ENCODE peak calls at places on chromosomes 2 and 18, in ten cellular contexts. J is mucosa of gallbladder, U is RPMI8226, S is small intestine, Z is Kasumi-1, X is NCI-H1048, A is Ammon's horn, T is psoas muscle, F is mesenteric fat pad, L is AG08396. P is an unnamed sample.

GRCh38 chr2:190367091-190367490 is 23.7 kb downstream of the INPP1 start:
- DNase-seq in J (no peak), U (no peak), S (no peak), Z (no peak), X (no peak), A (no peak), T (no peak), F (no peak), L (no peak), P (no peak)

GRCh38 chr2:222750533-222750932 is 79.1 kb downstream of the MOGAT1 start:
- DNase-seq in J (no peak), U (no peak), S (no peak), Z (no peak), X (no peak), A (no peak), T (no peak), F (no peak), L (no peak), P (no peak)

GRCh38 chr2:127137225-127137624 is 30.3 kb upstream of the BIN1 start:
- DNase-seq in J (no peak), U (no peak), S (no peak), Z (no peak), X (no peak), A (no peak), T (no peak), F (no peak), L (no peak), P (no peak)

GRCh38 chr2:28527196-28527595 is 31.3 kb downstream of the PLB1 start:
- DNase-seq in J (no peak), U (no peak), S (no peak), Z (no peak), X (no peak), A (no peak), T (no peak), F (no peak), L (no peak), P (no peak)

GRCh38 chr18:10101293-10101701 is 187.5 kb downstream of the VAPA start:
- DNase-seq in J (no peak), U (no peak), S (no peak), Z (no peak), X (no peak), A (no peak), T (peak; percentile 64), F (no peak), L (no peak), P (no peak)

GRCh38 chr2:164574931-164575330 is 46.4 kb downstream of the GRB14 start:
- DNase-seq in J (no peak), U (no peak), S (no peak), Z (no peak), X (no peak), A (no peak), T (no peak), F (no peak), L (no peak), P (no peak)

GRCh38 chr2:60961457-60961856 is 56.1 kb upstream of the PEX13 start:
- DNase-seq in J (no peak), U (no peak), S (no peak), Z (no peak), X (no peak), A (no peak), T (no peak), F (no peak), L (peak; percentile 25), P (no peak)

GRCh38 chr18:21663615-21664014 is 41.0 kb downstream of the ABHD3 start:
- DNase-seq in J (no peak), U (no peak), S (no peak), Z (no peak), X (no peak), A (no peak), T (peak; percentile 69), F (no peak), L (no peak), P (no peak)

GRCh38 chr2:190916829-190917228 is 36.2 kb downstream of the GLS start:
- DNase-seq in J (no peak), U (no peak), S (no peak), Z (no peak), X (no peak), A (no peak), T (no peak), F (no peak), L (no peak), P (no peak)

GRCh38 chr2:165497659-165498306 is 28.3 kb downstream of the CSRNP3 start:
- DNase-seq in J (no peak), U (no peak), S (no peak), Z (peak; percentile 13), X (no peak), A (no peak), T (no peak), F (no peak), L (no peak), P (no peak)

GRCh38 chr18:45785015-45785597 is 40.4 kb upstream of the SIGLEC15 start:
- DNase-seq in J (no peak), U (peak; percentile 23), S (peak; percentile 27), Z (no peak), X (no peak), A (no peak), T (no peak), F (no peak), L (no peak), P (peak; percentile 19)

GRCh38 chr2:12083713-12084420 is 337.4 kb downstream of the LPIN1 start:
- DNase-seq in J (no peak), U (no peak), S (no peak), Z (no peak), X (no peak), A (no peak), T (no peak), F (no peak), L (no peak), P (no peak)

GRCh38 chr2:197134206-197134605 is 176.4 kb downstream of the ANKRD44 start:
- DNase-seq in J (no peak), U (no peak), S (no peak), Z (no peak), X (no peak), A (no peak), T (no peak), F (no peak), L (no peak), P (no peak)

GRCh38 chr2:56008661-56009411 is 85.3 kb upstream of the EFEMP1 start:
- DNase-seq in J (peak; percentile 43), U (no peak), S (no peak), Z (no peak), X (no peak), A (peak; percentile 89), T (peak; percentile 71), F (no peak), L (peak; percentile 83), P (no peak)

GRCh38 chr2:205822578-205822977 is 140.3 kb downstream of the NRP2 start:
- DNase-seq in J (no peak), U (no peak), S (no peak), Z (no peak), X (no peak), A (no peak), T (no peak), F (no peak), L (peak; percentile 26), P (no peak)

GRCh38 chr2:162317058-162317742 is 1.3 kb downstream of the IFIH1 start:
- DNase-seq in J (no peak), U (no peak), S (no peak), Z (no peak), X (no peak), A (no peak), T (no peak), F (no peak), L (no peak), P (no peak)

GRCh38 chr2:20198001-20198400 is 26.9 kb downstream of the SDC1 start:
- DNase-seq in J (peak; percentile 94), U (peak; percentile 95), S (peak; percentile 94), Z (no peak), X (no peak), A (no peak), T (no peak), F (no peak), L (no peak), P (no peak)

GRCh38 chr2:178101321-178102079 is 10.7 kb upstream of the RBM45 start:
- DNase-seq in J (no peak), U (no peak), S (no peak), Z (no peak), X (no peak), A (no peak), T (no peak), F (no peak), L (peak; percentile 23), P (no peak)

GRCh38 chr2:227115761-227116160 is 48.2 kb downstream of the COL4A4 start:
- DNase-seq in J (no peak), U (no peak), S (no peak), Z (no peak), X (no peak), A (no peak), T (no peak), F (no peak), L (no peak), P (no peak)

GRCh38 chr2:177030391-177031000 is 182.1 kb upstream of the HNRNPA3 start:
- DNase-seq in J (no peak), U (no peak), S (no peak), Z (no peak), X (no peak), A (peak; percentile 87), T (no peak), F (no peak), L (no peak), P (no peak)

GRCh38 chr2:75375646-75376582 is 176.6 kb upstream of the TACR1 start:
- DNase-seq in J (no peak), U (no peak), S (no peak), Z (no peak), X (no peak), A (peak; percentile 62), T (no peak), F (no peak), L (peak; percentile 5), P (no peak)

GRCh38 chr2:191811807-191812602 is 34.9 kb downstream of the CAVIN2 start:
- DNase-seq in J (peak; percentile 60), U (peak; percentile 50), S (peak; percentile 69), Z (peak; percentile 89), X (peak; percentile 33), A (peak; percentile 88), T (peak; percentile 58), F (no peak), L (peak; percentile 72), P (no peak)

GRCh38 chr2:157150747-157151146 is 106.8 kb upstream of the GALNT5 start:
- DNase-seq in J (no peak), U (no peak), S (peak; percentile 83), Z (no peak), X (no peak), A (no peak), T (no peak), F (no peak), L (peak; percentile 27), P (no peak)

GRCh38 chr2:224871813-224872212 is 155.6 kb upstream of the CCDC195 start:
- DNase-seq in J (no peak), U (no peak), S (no peak), Z (no peak), X (no peak), A (no peak), T (no peak), F (no peak), L (no peak), P (no peak)

P was measured in coronary artery.